ENCODE peak calls at places on chromosomes 1 and 21, in six cellular contexts. D, Q, M, P, Z and T are unnamed samples.
A peak's percentile ranks its signal among the peaks of the same experiment; 100 is the strongest.

GRCh38 chr1:214917081-214917635 is 165.4 kb upstream of the KCNK2 start:
- DNase-seq in M (no peak), P (no peak), Z (no peak), Q (no peak), D (no peak), T (no peak)

GRCh38 chr1:100869996-100870395 is 24.6 kb downstream of the EXTL2 start:
- DNase-seq in Q (no peak), P (no peak), M (no peak), D (no peak), Z (no peak), T (no peak)

GRCh38 chr21:39159342-39160063 is 23.7 kb downstream of the PSMG1 start:
- DNase-seq in P (no peak), D (no peak), M (no peak), Z (peak; percentile 59), Q (no peak), T (no peak)

GRCh38 chr1:160646711-160647328 is at the start of gene SLAMF1:
- DNase-seq in Z (no peak), Q (peak; percentile 95), D (no peak), M (no peak), P (no peak), T (no peak)

GRCh38 chr1:71804140-71804539 is 478.2 kb downstream of the NEGR1 start:
- DNase-seq in M (no peak), P (no peak), Z (no peak), Q (no peak), D (no peak), T (no peak)

GRCh38 chr1:245898581-245898980 is 608.5 kb downstream of the SMYD3 start:
- DNase-seq in M (no peak), P (no peak), Q (no peak), D (no peak), Z (no peak), T (no peak)

GRCh38 chr1:160104520-160104885 is 6.1 kb upstream of the IGSF8 start:
- DNase-seq in P (no peak), Q (no peak), D (no peak), Z (no peak), M (no peak), T (no peak)

GRCh38 chr1:47870946-47871750 is 126.0 kb downstream of the TRABD2B start:
- DNase-seq in M (no peak), P (no peak), Q (no peak), D (no peak), Z (no peak), T (no peak)

GRCh38 chr1:172976222-172977041 is 74.3 kb downstream of the TNFSF18 start:
- DNase-seq in Z (peak; percentile 87), D (peak; percentile 17), Q (no peak), M (no peak), P (peak; percentile 66), T (peak; percentile 63)

GRCh38 chr1:47438321-47439150 is 692 bp downstream of the FOXD2 start:
- DNase-seq in Q (no peak), P (no peak), D (no peak), Z (no peak), M (no peak), T (no peak)

GRCh38 chr1:1421147-1421906 is at the start of gene ANKRD65:
- DNase-seq in M (no peak), Q (no peak), P (no peak), D (no peak), Z (no peak), T (no peak)

GRCh38 chr1:53546409-53547155 is 87.4 kb downstream of the DMRTB1 start:
- DNase-seq in M (peak; percentile 40), Q (no peak), Z (no peak), D (no peak), P (no peak), T (no peak)
- TF ChIP-seq CTCF in M (no peak), Q (no peak), Z (no peak), D (no peak), P (no peak), T (no peak)

GRCh38 chr1:95233737-95234493 is at the start of gene RWDD3:
- DNase-seq in P (peak; percentile 65), Q (peak; percentile 53), D (peak; percentile 96), M (peak; percentile 97), Z (peak; percentile 82), T (peak; percentile 94)
- TF ChIP-seq POLR2A in P (peak; percentile 68), Q (peak; percentile 96), D (peak; percentile 79), M (no peak), Z (peak; percentile 70), T (peak; percentile 60)

DNA sequence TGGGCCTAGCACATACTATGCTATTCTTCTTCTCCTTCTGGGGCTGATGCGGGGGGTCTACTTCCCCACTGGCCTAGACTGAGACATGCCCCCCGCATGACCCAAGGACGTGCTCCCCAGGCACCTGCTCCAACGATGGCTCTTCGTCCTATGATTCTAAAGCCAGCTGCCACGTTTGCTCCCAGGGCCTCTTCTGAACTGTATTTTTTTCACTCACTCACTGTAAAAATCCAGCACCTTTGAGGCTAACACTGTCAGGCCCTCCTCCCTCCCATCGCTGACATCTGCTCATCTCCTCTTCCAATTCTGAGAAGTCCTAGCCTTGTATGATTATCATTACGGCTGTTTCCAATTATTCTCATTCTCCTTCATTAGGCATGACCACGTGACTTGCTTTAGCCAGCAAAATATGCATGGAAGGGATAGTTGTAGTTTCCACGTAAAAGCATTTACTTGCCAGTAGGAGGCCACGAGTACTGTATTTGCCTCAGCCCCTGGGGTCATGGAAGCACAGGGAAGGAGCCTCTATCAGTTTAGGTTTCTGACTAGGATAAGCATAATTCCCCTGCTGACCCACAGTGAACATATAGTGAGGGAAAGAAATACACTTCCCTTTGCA is 19.1 kb upstream of the EDN2 start:
- DNase-seq in D (no peak), Z (no peak), M (no peak), Q (no peak), P (no peak), T (no peak)
- TF ChIP-seq CTCF in D (no peak), Z (no peak), M (no peak), Q (no peak), P (no peak), T (no peak)

GRCh38 chr1:156119503-156120209 is 5.1 kb downstream of the LMNA start:
- DNase-seq in Z (peak; percentile 76), D (peak; percentile 37), Q (no peak), P (no peak), M (peak; percentile 86), T (no peak)
- TF ChIP-seq POLR2A in Z (peak; percentile 20), D (no peak), Q (no peak), P (no peak), M (no peak), T (no peak)

DNA sequence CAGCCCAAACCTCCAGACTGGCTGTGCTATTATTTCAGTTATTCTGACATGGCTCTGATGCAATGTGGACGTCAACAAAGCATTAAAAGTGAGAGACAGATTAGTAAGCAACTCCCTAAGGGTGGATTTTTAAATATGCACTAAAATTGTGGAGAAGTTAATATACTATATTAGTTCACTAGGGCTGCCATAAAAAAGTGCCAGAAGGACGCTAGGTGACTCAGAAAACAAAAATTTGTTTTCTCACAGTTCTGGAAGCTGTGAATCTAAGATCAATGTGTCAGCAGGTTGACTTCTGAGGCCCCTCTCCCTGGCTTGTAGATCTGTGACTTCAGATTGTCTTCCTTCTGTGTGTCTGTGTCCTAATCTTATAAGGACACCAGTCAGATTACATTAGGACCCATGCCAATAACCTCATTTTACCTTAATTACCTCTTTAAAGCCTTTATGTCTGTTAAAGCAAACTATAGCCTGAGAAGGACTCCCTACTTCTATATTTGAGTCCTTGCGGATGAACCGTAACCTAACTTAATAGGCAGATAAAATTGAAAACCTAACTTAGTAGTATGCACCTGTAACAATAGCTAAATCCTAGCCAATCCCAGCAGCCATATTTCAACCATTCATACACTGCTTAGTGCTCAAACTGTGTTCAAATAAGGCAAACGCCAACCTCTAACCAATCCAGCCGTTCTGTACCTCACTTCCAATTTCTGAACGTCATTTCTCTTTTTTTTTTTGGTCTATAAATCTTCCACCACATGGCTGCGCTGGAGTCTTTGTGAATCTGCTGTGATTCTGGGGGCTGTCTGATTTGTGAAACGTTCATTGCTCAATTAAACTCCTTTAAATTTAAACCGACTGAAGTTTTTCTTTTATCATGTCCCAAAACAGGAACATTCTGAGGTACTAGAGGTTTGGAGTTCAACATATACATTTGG is 65.9 kb upstream of the BACH1 start:
- DNase-seq in D (no peak), M (no peak), P (no peak), Z (peak; percentile 55), Q (no peak), T (no peak)
- TF ChIP-seq CTCF in D (no peak), M (no peak), P (no peak), Z (no peak), Q (peak; percentile 43), T (no peak)

GRCh38 chr1:91020486-91020885 is 1.3 kb downstream of the ZNF644 start:
- DNase-seq in Q (no peak), M (no peak), Z (peak; percentile 19), D (no peak), P (no peak), T (no peak)

GRCh38 chr1:91022518-91022929 is 689 bp upstream of the ZNF644 start:
- DNase-seq in P (no peak), D (no peak), M (no peak), Q (no peak), Z (no peak), T (no peak)

GRCh38 chr1:91024501-91025119 is 2.8 kb upstream of the ZNF644 start:
- DNase-seq in Q (no peak), P (no peak), D (no peak), M (no peak), Z (no peak), T (no peak)

GRCh38 chr1:91020967-91021685 is 709 bp downstream of the ZNF644 start:
- DNase-seq in Q (no peak), M (peak; percentile 87), P (peak; percentile 40), D (peak; percentile 74), Z (peak; percentile 89), T (peak; percentile 68)

GRCh38 chr1:91021686-91022517 is at the start of gene ZNF644:
- DNase-seq in Z (peak; percentile 84), Q (peak; percentile 89), P (peak; percentile 75), D (peak; percentile 93), M (peak; percentile 97), T (peak; percentile 83)
- TF ChIP-seq POLR2A in Z (peak; percentile 91), Q (peak; percentile 90), P (peak; percentile 59), D (peak; percentile 88), M (peak; percentile 47), T (peak; percentile 70)

GRCh38 chr1:68361511-68361910 is 88.2 kb downstream of the RPE65 start:
- DNase-seq in Z (peak; percentile 17), M (no peak), P (no peak), Q (no peak), D (no peak), T (no peak)

GRCh38 chr1:68358439-68358838 is 91.3 kb downstream of the RPE65 start:
- DNase-seq in P (no peak), M (no peak), Q (no peak), D (no peak), Z (peak; percentile 8), T (no peak)

GRCh38 chr1:68363346-68363745 is 86.4 kb downstream of the RPE65 start:
- DNase-seq in P (no peak), M (no peak), Z (no peak), D (no peak), Q (no peak), T (no peak)

GRCh38 chr1:68355614-68356013 is 94.1 kb downstream of the RPE65 start:
- DNase-seq in Z (no peak), D (no peak), M (no peak), Q (no peak), P (no peak), T (no peak)

DNA sequence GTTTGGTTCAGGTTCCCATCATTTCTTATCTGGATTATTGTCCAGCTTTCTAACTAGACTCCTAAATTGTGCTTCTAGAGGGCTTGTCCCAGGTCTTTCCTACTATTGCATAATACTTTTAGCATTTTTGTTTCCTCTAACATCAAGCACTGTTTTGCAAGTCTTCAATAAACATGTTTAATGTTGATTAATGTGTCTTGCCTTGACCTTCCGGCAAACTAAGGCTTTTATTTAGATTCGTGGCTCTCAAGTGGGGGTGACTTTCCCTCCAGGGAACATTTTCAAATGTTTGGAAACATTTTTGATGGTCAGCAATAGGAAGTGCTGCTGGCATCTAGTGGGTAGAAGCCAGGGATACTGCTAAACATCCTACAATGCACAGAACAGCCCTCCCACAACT is 90.7 kb downstream of the RPE65 start:
- DNase-seq in Q (no peak), M (no peak), D (no peak), Z (peak; percentile 10), P (no peak), T (no peak)
- TF ChIP-seq CTCF in Q (no peak), M (no peak), D (no peak), Z (no peak), P (no peak), T (no peak)